ENCODE peak calls at places on chromosomes 5 and 9, in six cellular contexts. V is astrocyte, Q is amniotic stem cell, F is head of caudate nucleus, C is AG08395, T is NCI-H82. B is an unnamed sample.

GRCh38 chr5:171143926-171144325 is 165.1 kb upstream of the TLX3 start:
- DNase-seq in V (no peak), Q (no peak), F (no peak), C (no peak), T (no peak), B (no peak)

GRCh38 chr9:99154356-99154755 is 49.4 kb downstream of the TGFBR1 start:
- DNase-seq in V (no peak), Q (no peak), F (no peak), C (no peak), T (no peak), B (no peak)

GRCh38 chr9:7976856-7977255 is 177.3 kb upstream of the DMAC1 start:
- DNase-seq in V (no peak), Q (no peak), F (no peak), C (no peak), T (no peak), B (no peak)

GRCh38 chr5:148455055-148455675 is 71.4 kb downstream of the FBXO38 start:
- DNase-seq in V (peak), Q (no peak), F (no peak), C (no peak), T (no peak), B (no peak)

GRCh38 chr5:67214713-67215591 is 18.4 kb upstream of the CD180 start:
- DNase-seq in V (no peak), Q (no peak), F (no peak), C (no peak), T (no peak), B (no peak)

GRCh38 chr9:21413089-21414023 is 4.4 kb downstream of the IFNA8 start:
- DNase-seq in V (no peak), Q (no peak), F (peak), C (no peak), T (no peak), B (no peak)

GRCh38 chr5:136133416-136134383 is 1.1 kb downstream of the SMAD5 start:
- DNase-seq in V (peak), Q (peak), F (peak), C (peak), T (peak), B (no peak)

GRCh38 chr9:87464110-87464991 is 33.3 kb upstream of the DAPK1 start:
- DNase-seq in V (no peak), Q (no peak), F (no peak), C (peak), T (no peak), B (peak)

GRCh38 chr5:88688981-88689661 is 193.9 kb downstream of the MEF2C start:
- DNase-seq in V (no peak), Q (no peak), F (no peak), C (no peak), T (no peak), B (no peak)

GRCh38 chr5:40223884-40224402 is 455.8 kb upstream of the PTGER4 start:
- DNase-seq in V (peak), Q (peak), F (no peak), C (peak), T (no peak), B (peak)

GRCh38 chr5:33588654-33589372 is 148.0 kb downstream of the TARS1 start:
- DNase-seq in V (no peak), Q (no peak), F (no peak), C (no peak), T (peak), B (no peak)